ENCODE peak calls at places on chromosomes 1 and 21, in five cellular contexts. N, W, Z, O and M are unnamed samples.

GRCh38 chr1:68904472-68904871 is 407.6 kb upstream of the DEPDC1 start:
- DNase-seq in W (peak; percentile 61), O (no peak), N (no peak), Z (no peak), M (no peak)

GRCh38 chr1:57066980-57067615 is 101.3 kb upstream of the C8B start:
- DNase-seq in W (no peak), Z (no peak), O (no peak), N (no peak), M (no peak)

GRCh38 chr1:91699339-91699970 is 186.5 kb downstream of the TGFBR3 start:
- DNase-seq in N (no peak), W (no peak), O (peak; percentile 71), Z (no peak), M (no peak)

GRCh38 chr1:75083848-75084514 is 50.2 kb upstream of the LHX8 start:
- DNase-seq in Z (no peak), N (no peak), O (no peak), W (peak; percentile 2), M (peak; percentile 56)

GRCh38 chr1:166340709-166341108 is 173.9 kb upstream of the FAM78B start:
- DNase-seq in Z (no peak), O (no peak), N (no peak), W (no peak), M (no peak)

GRCh38 chr1:42937141-42937696 is 21.4 kb downstream of the SLC2A1 start:
- DNase-seq in Z (no peak), N (no peak), O (peak; percentile 56), W (peak; percentile 59), M (peak; percentile 80)

GRCh38 chr1:64212023-64212422 is 8.6 kb downstream of the UBE2U start:
- DNase-seq in N (no peak), W (peak; percentile 82), O (no peak), Z (no peak), M (no peak)

GRCh38 chr1:149884433-149885363 is 14.7 kb upstream of the BOLA1 start:
- DNase-seq in W (peak; percentile 23), Z (no peak), N (peak; percentile 16), O (no peak), M (no peak)

GRCh38 chr1:219533280-219533679 is 79.6 kb downstream of the ZC3H11B start:
- DNase-seq in O (peak; percentile 75), W (peak; percentile 54), Z (no peak), N (no peak), M (no peak)

GRCh38 chr1:27618341-27619067 is 14.6 kb upstream of the AHDC1 start:
- DNase-seq in N (peak; percentile 60), O (no peak), W (no peak), Z (peak; percentile 55), M (no peak)

GRCh38 chr1:84619383-84620093 is 45.3 kb upstream of the CTBS start:
- DNase-seq in N (no peak), Z (no peak), W (peak; percentile 86), O (no peak), M (no peak)

GRCh38 chr1:2978691-2979190 is 42.5 kb upstream of the ACTRT2 start:
- DNase-seq in O (no peak), W (no peak), Z (no peak), N (no peak), M (no peak)
- H3K9me3 ChIP-seq in O (no peaks in the 10 kb centered on the region), W (no peaks in the 10 kb centered on the region), Z (no peaks in the 10 kb centered on the region), N (no peaks in the 10 kb centered on the region), M (no peaks in the 10 kb centered on the region)

GRCh38 chr1:227621211-227621610 is 57.9 kb downstream of the ZNF678 start:
- DNase-seq in Z (no peak), W (peak; percentile 3), O (no peak), N (no peak), M (no peak)
- H3K9me3 ChIP-seq in Z (peaks cover 77% of the 10 kb centered on the region), W (peaks cover 12% of the 10 kb centered on the region), O (no peaks in the 10 kb centered on the region), N (peaks cover 7% of the 10 kb centered on the region), M (no peaks in the 10 kb centered on the region)

GRCh38 chr1:247189981-247190798 is 18.4 kb upstream of the ZNF124 start:
- DNase-seq in W (no peak), Z (no peak), O (no peak), N (no peak), M (no peak)
- H3K9me3 ChIP-seq in W (peaks cover 15% of the 10 kb centered on the region), Z (peaks cover 76% of the 10 kb centered on the region), O (peaks cover 3% of the 10 kb centered on the region), N (peaks cover 34% of the 10 kb centered on the region), M (peaks cover 13% of the 10 kb centered on the region)

GRCh38 chr1:152535774-152536173 is 21.5 kb downstream of the CRCT1 start:
- DNase-seq in O (no peak), Z (no peak), W (no peak), N (no peak), M (no peak)

GRCh38 chr1:152543808-152544207 is 22.8 kb downstream of the LCE3E start:
- DNase-seq in O (no peak), Z (no peak), N (no peak), W (no peak), M (no peak)

GRCh38 chr1:152537496-152537895 is 23.2 kb downstream of the CRCT1 start:
- DNase-seq in O (no peak), N (no peak), Z (no peak), W (no peak), M (no peak)

GRCh38 chr1:152539901-152540300 is 25.6 kb downstream of the CRCT1 start:
- DNase-seq in W (no peak), N (no peak), Z (no peak), O (no peak), M (no peak)
- H3K9me3 ChIP-seq in W (no peaks in the 10 kb centered on the region), N (no peaks in the 10 kb centered on the region), Z (no peaks in the 10 kb centered on the region), O (no peaks in the 10 kb centered on the region), M (no peaks in the 10 kb centered on the region)

GRCh38 chr1:94433866-94434265 is 15.7 kb downstream of the ABCD3 start:
- DNase-seq in O (no peak), N (no peak), W (no peak), Z (no peak), M (no peak)
- H3K9me3 ChIP-seq in O (no peaks in the 10 kb centered on the region), N (no peaks in the 10 kb centered on the region), W (no peaks in the 10 kb centered on the region), Z (peaks cover 5% of the 10 kb centered on the region), M (peaks cover 3% of the 10 kb centered on the region)

DNA sequence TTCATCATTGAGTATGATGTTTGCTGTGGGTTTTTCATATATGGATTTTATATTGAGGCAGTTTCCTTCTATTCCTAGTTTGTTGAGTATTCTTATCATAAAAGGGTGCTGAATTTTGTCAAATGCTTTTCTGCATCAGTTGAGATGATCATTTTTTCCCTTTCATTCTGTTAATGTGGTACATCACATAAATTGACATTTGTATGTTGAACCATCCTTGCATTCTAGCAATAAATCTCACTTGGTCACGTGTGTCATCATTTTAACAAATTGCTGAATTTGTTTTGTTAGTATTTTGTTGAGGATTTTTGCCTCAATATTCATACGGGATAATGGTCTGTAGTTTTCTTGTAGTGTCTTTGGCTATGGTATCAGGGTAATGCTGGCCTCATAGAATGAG is 19.9 kb downstream of the TTC34 start:
- DNase-seq in N (no peak), Z (no peak), O (no peak), W (no peak), M (no peak)
- H3K9me3 ChIP-seq in N (peaks cover 3% of the 10 kb centered on the region), Z (peaks cover 23% of the 10 kb centered on the region), O (no peaks in the 10 kb centered on the region), W (peaks cover 7% of the 10 kb centered on the region), M (peaks cover 5% of the 10 kb centered on the region)

DNA sequence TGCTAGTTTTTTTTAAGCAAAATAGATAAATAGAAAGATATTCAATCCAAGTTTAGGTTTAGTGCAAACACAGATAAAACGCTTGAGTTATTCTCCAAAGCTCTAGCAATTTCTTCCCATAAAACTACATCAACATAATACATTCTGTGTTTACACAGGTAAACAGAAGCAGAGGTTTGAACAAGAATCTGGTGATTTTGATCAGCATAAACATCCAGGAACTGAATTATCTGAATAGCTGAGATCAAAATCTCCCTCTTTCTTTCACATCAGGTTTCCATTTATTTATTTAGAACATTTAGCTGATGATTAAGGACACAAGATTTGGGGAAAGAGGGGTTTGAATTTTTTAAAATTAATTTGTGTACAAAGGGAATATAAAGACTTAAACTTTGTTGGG is 1564.6 kb downstream of the MRPL39 start:
- DNase-seq in O (no peak), W (no peak), Z (no peak), N (no peak), M (no peak)
- H3K9me3 ChIP-seq in O (no peaks in the 10 kb centered on the region), W (no peaks in the 10 kb centered on the region), Z (no peaks in the 10 kb centered on the region), N (no peaks in the 10 kb centered on the region), M (no peaks in the 10 kb centered on the region)

GRCh38 chr1:246742396-246742795 is 18.2 kb downstream of the SCCPDH start:
- DNase-seq in Z (no peak), O (no peak), W (no peak), N (no peak), M (no peak)
- H3K9me3 ChIP-seq in Z (peaks cover 19% of the 10 kb centered on the region), O (no peaks in the 10 kb centered on the region), W (no peaks in the 10 kb centered on the region), N (no peaks in the 10 kb centered on the region), M (no peaks in the 10 kb centered on the region)